ENCODE peak calls at places on chromosomes 6 and 20, in ten cellular contexts. V, P, T, Z, K, O, A, G, Q and L are unnamed samples.

GRCh38 chr20:57428611-57429496 is 37.7 kb downstream of the RBM38 start:
- DNase-seq in Q (no peak), V (no peak), T (no peak), Z (no peak), K (no peak), G (peak; percentile 58), O (no peak), P (no peak), A (no peak), L (no peak)

GRCh38 chr6:31079656-31080261 is 32.6 kb downstream of the C6orf15 start:
- DNase-seq in Z (peak; percentile 49), K (no peak), G (peak; percentile 51), P (peak; percentile 68), T (peak; percentile 34), A (peak; percentile 73), Q (peak; percentile 46), O (peak; percentile 55), V (peak; percentile 56), L (peak; percentile 61)

GRCh38 chr6:13765570-13765969 is 48.8 kb downstream of the MCUR1 start:
- DNase-seq in T (no peak), G (no peak), P (no peak), Q (peak; percentile 42), V (no peak), O (no peak), K (no peak), A (no peak), Z (peak; percentile 22), L (no peak)

GRCh38 chr6:160427312-160428068 is 79.3 kb downstream of the SLC22A3 start:
- DNase-seq in A (peak; percentile 30), Q (no peak), P (no peak), V (no peak), Z (no peak), G (peak; percentile 50), T (peak; percentile 22), K (no peak), O (no peak), L (no peak)

GRCh38 chr20:21090738-21091120 is 15.4 kb downstream of the LINC00237 start:
- DNase-seq in O (no peak), V (no peak), Q (no peak), G (no peak), K (no peak), P (no peak), Z (no peak), A (no peak), T (no peak), L (no peak)

GRCh38 chr20:52049001-52049731 is 142.4 kb downstream of the ZFP64 start:
- DNase-seq in Z (no peak), Q (no peak), T (no peak), K (no peak), P (no peak), A (peak; percentile 45), G (no peak), V (no peak), O (no peak), L (peak; percentile 8)

GRCh38 chr20:19095762-19096161 is 116.7 kb upstream of the SLC24A3 start:
- DNase-seq in Z (no peak), P (no peak), K (no peak), O (no peak), V (no peak), Q (no peak), G (no peak), A (no peak), T (no peak), L (no peak)

GRCh38 chr20:45347936-45348809 is at the start of gene SDC4:
- DNase-seq in A (peak; percentile 69), K (no peak), Z (peak; percentile 84), O (peak; percentile 24), V (peak; percentile 79), Q (peak; percentile 63), G (peak; percentile 72), P (peak; percentile 76), T (peak; percentile 70), L (no peak)

GRCh38 chr20:50315811-50316551 is 125.4 kb downstream of the CEBPB start:
- DNase-seq in V (no peak), T (no peak), A (no peak), Z (no peak), P (no peak), Q (no peak), O (no peak), K (no peak), G (no peak), L (no peak)

GRCh38 chr20:50320005-50320909 is 129.6 kb downstream of the CEBPB start:
- DNase-seq in Z (peak; percentile 50), P (no peak), K (no peak), V (no peak), A (no peak), Q (peak; percentile 52), G (no peak), T (no peak), O (no peak), L (no peak)

GRCh38 chr20:50318709-50319108 is 128.1 kb downstream of the CEBPB start:
- DNase-seq in Q (peak; percentile 53), G (no peak), T (no peak), O (no peak), Z (no peak), V (no peak), K (no peak), A (no peak), P (no peak), L (no peak)

GRCh38 chr20:50317116-50317515 is 126.5 kb downstream of the CEBPB start:
- DNase-seq in A (no peak), V (no peak), P (no peak), Z (no peak), O (no peak), G (no peak), K (no peak), Q (no peak), T (no peak), L (no peak)

GRCh38 chr20:50317644-50318043 is 127.0 kb downstream of the CEBPB start:
- DNase-seq in G (no peak), T (no peak), K (no peak), V (no peak), Q (no peak), Z (no peak), A (no peak), O (no peak), P (no peak), L (no peak)
- TF ChIP-seq CTCF in G (no peak), T (no peak), K (no peak), V (no peak), Q (no peak), Z (no peak), A (no peak), O (no peak), P (no peak), L (no peak)

DNA sequence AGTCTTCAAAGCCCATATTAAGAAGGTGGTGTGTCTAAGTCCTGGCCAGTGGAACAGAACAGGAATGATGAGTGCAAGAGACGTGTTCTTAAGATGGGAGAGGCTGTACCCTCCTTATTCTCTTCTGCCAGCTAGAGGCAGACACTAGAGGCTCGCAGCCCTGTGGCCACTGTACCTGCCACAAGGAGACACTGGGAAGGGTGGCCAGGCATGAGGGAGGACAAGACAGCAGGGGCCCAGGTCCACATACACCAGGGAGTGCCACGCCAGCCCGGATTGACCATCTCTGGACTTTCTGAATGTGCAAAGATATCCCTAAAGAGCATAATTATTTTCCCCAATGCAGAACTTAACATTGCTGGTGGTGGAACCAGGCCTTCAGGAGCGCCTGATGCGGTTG is 76.5 kb downstream of the CDC5L start:
- DNase-seq in V (no peak), G (no peak), A (no peak), O (no peak), P (no peak), Q (no peak), Z (no peak), K (no peak), T (no peak), L (no peak)
- H3K27me3 ChIP-seq in V (no peaks in the 10 kb centered on the region), G (no peaks in the 10 kb centered on the region), A (no peaks in the 10 kb centered on the region), O (no peaks in the 10 kb centered on the region), P (no peaks in the 10 kb centered on the region), Q (no peaks in the 10 kb centered on the region), Z (no peaks in the 10 kb centered on the region), K (no peaks in the 10 kb centered on the region), T (no peaks in the 10 kb centered on the region), L (no peaks in the 10 kb centered on the region)

GRCh38 chr6:26125015-26125690 is 37.9 kb downstream of the HFE start:
- DNase-seq in Q (peak; percentile 45), O (no peak), G (no peak), V (no peak), K (no peak), A (peak; percentile 15), T (no peak), P (no peak), Z (peak; percentile 37), L (peak; percentile 4)

GRCh38 chr6:26122793-26123674 is 35.8 kb downstream of the HFE start:
- DNase-seq in P (peak; percentile 90), K (peak; percentile 98), Q (peak; percentile 98), G (peak; percentile 97), T (peak; percentile 92), Z (peak; percentile 97), A (peak; percentile 99), O (peak; percentile 87), V (peak; percentile 98), L (peak; percentile 96)

GRCh38 chr6:26124550-26125014 is 37.4 kb downstream of the HFE start:
- DNase-seq in O (no peak), A (no peak), G (no peak), K (no peak), P (no peak), Z (no peak), V (no peak), Q (no peak), T (no peak), L (no peak)

GRCh38 chr6:26122402-26122792 is 35.2 kb downstream of the HFE start:
- DNase-seq in G (no peak), Q (no peak), Z (peak; percentile 61), V (no peak), O (no peak), K (no peak), T (no peak), A (no peak), P (no peak), L (peak; percentile 5)

GRCh38 chr6:26123675-26124549 is 36.7 kb downstream of the HFE start:
- DNase-seq in Q (peak; percentile 98), T (peak; percentile 63), A (peak; percentile 99), P (peak; percentile 74), Z (peak; percentile 99), O (peak; percentile 64), G (peak; percentile 86), V (peak; percentile 80), K (peak; percentile 99), L (peak; percentile 98)
- TF ChIP-seq CTCF in Q (no peak), T (no peak), A (no peak), P (no peak), Z (no peak), O (no peak), G (no peak), V (no peak), K (no peak), L (no peak)

GRCh38 chr6:98823428-98823827 is 10.9 kb upstream of the POU3F2 start:
- DNase-seq in V (no peak), O (no peak), T (no peak), Z (no peak), K (no peak), A (no peak), G (no peak), Q (no peak), P (no peak), L (no peak)

GRCh38 chr6:98824163-98824906 is 10.0 kb upstream of the POU3F2 start:
- DNase-seq in A (no peak), T (no peak), K (no peak), Q (no peak), G (no peak), O (no peak), Z (no peak), V (no peak), P (no peak), L (no peak)

GRCh38 chr6:98824907-98825601 is 9.3 kb upstream of the POU3F2 start:
- DNase-seq in G (no peak), P (no peak), T (no peak), Q (no peak), K (no peak), A (no peak), Z (no peak), V (no peak), O (no peak), L (no peak)

GRCh38 chr6:98823845-98824162 is 10.6 kb upstream of the POU3F2 start:
- DNase-seq in G (no peak), V (no peak), O (no peak), A (no peak), Z (no peak), T (no peak), Q (no peak), K (no peak), P (no peak), L (no peak)

DNA sequence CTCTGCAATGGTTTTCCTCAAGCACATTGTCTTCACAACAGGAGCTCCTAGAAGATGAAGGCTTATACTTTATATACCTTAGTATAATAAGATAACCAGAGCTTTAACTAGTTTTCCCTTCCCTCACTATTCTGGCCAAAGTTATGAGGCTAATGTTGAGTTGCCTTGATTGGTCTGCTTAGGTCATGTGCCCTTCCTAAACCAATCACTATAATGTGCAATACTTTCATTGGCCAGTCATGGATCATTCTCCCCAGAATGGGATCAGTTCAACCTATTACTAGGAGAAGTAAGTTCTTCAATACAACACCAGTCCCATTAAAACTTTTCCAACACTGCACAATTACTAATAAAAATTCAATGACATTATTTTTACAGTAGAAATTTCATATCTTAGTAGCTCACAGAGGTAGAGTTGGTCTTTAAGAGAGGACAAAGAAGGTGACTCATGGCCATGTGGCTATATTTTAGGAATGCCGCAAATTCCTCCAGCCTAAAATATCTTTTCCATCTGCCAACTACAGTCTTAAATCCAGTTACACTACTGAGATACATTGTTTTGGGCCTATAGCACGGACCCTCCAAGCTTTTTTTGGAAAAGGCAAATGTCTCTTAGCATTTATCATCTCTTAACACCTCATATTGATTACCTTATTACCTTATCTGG is 12.5 kb upstream of the POU3F2 start:
- DNase-seq in Z (no peak), K (no peak), A (no peak), P (no peak), Q (no peak), G (no peak), O (no peak), V (no peak), T (no peak), L (no peak)
- H3K27me3 ChIP-seq in Z (peaks cover 43% of the 10 kb centered on the region), K (peaks cover 24% of the 10 kb centered on the region), A (peaks cover 57% of the 10 kb centered on the region), P (peaks cover 47% of the 10 kb centered on the region), Q (peaks cover 16% of the 10 kb centered on the region), G (peaks cover 48% of the 10 kb centered on the region), O (peaks cover 34% of the 10 kb centered on the region), V (peaks cover 44% of the 10 kb centered on the region), T (peaks cover 99% of the 10 kb centered on the region), L (peaks cover 45% of the 10 kb centered on the region)